ENCODE peak calls at places on chromosome 10, in six cellular contexts. X is A549, A is K562, U is HepG2, Y is endothelial cell of umbilical vein, J is GM12878. I is an unnamed sample.
A peak's percentile ranks its signal among the peaks of the same experiment; 100 is the strongest.

GRCh38 chr10:3210251-3210650 is 37.7 kb upstream of the PITRM1 start:
- DNase-seq in Y (no peak), A (no peak), U (no peak), X (no peak), J (no peak), I (no peak)

GRCh38 chr10:24344279-24344678 is 135.3 kb downstream of the KIAA1217 start:
- DNase-seq in A (no peak), X (no peak), U (peak; percentile 4), Y (no peak), J (no peak), I (peak; percentile 22)

GRCh38 chr10:133318494-133319127 is 9.9 kb downstream of the ZNF511 start:
- DNase-seq in A (peak; percentile 63), U (peak; percentile 56), J (no peak), Y (peak; percentile 59), X (peak; percentile 84), I (peak; percentile 87)

GRCh38 chr10:78348416-78349164 is 314.9 kb downstream of the RPS24 start:
- DNase-seq in A (no peak), X (no peak), Y (no peak), U (no peak), J (no peak), I (no peak)

GRCh38 chr10:43124574-43125273 is 13.5 kb upstream of the CSGALNACT2 start:
- DNase-seq in U (no peak), A (no peak), J (no peak), X (no peak), Y (no peak), I (no peak)

GRCh38 chr10:51960494-51960895 is 261.1 kb upstream of the CSTF2T start:
- DNase-seq in J (no peak), Y (peak; percentile 52), A (peak; percentile 16), U (peak; percentile 3), X (peak; percentile 36), I (peak; percentile 35)

GRCh38 chr10:58341947-58342346 is 7.1 kb downstream of the UBE2D1 start:
- DNase-seq in Y (no peak), J (no peak), X (no peak), U (no peak), A (no peak), I (no peak)

GRCh38 chr10:70967591-70968588 is 79.5 kb upstream of the PCBD1 start:
- DNase-seq in Y (no peak), A (no peak), U (no peak), J (no peak), X (no peak), I (no peak)

GRCh38 chr10:102678842-102679289 is 34.6 kb downstream of the TRIM8 start:
- DNase-seq in U (peak; percentile 76), X (peak; percentile 50), Y (peak; percentile 68), A (peak; percentile 71), J (no peak), I (peak; percentile 77)

GRCh38 chr10:15329437-15329836 is 41.7 kb downstream of the FAM171A1 start:
- DNase-seq in X (no peak), Y (no peak), A (no peak), J (no peak), U (no peak), I (no peak)
- TF ChIP-seq CTCF in X (no peak), Y (no peak), A (no peak), J (no peak), U (no peak), I (no peak)

GRCh38 chr10:95268438-95268837 is 22.4 kb downstream of the PDLIM1 start:
- DNase-seq in J (no peak), U (no peak), A (no peak), Y (peak; percentile 97), X (no peak), I (no peak)
- TF ChIP-seq MYC in J (no peak), U (no peak), A (no peak), Y (no peak), X (no peak), I (no peak)

GRCh38 chr10:65618125-65618524 is 1307.7 kb upstream of the LRRTM3 start:
- DNase-seq in J (no peak), U (no peak), Y (peak; percentile 68), X (no peak), A (no peak), I (no peak)
- TF ChIP-seq POLR2A in J (no peak), U (no peak), Y (no peak), X (no peak), A (no peak), I (no peak)

DNA sequence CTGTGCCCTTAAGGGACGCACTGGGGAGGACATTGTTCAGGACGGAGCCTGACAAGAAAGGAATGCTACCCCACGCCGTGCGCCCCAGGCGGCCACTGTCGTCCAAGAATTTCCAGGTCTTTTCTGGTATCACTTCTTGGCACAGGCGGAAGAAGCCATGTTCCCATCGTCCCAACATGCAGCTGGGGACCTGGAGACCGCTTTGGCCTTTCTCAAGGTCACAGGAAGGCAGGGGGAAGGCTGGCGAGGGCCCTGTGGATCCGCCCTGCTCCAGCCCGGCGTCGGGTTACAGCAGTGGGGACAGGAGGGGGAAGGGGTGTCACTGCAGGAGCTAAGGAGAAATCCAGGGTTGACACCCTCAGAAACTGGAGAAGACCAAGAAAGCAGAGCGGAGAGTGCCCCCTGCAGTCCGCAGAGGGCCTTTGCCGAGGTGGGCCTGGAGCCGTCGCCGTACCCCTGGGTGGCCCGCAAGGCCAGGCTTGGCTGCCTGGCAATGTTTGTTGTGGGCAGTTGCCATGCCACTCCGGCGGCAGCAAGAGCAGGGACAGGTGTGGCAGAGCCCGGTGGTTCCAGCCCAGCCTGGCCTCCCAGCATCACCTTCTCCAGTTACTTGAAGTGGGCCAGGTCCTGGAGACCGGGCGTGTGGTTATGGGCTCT is 104.1 kb downstream of the LHPP start:
- DNase-seq in A (peak; percentile 68), J (no peak), Y (no peak), U (peak; percentile 69), X (peak; percentile 35), I (peak; percentile 46)
- TF ChIP-seq CTCF in A (peak; percentile 66), J (peak; percentile 19), Y (peak; percentile 11), U (peak; percentile 85), X (peak; percentile 22), I (peak; percentile 69)

I was measured in NB4.